ENCODE peak calls at places on chromosomes 4 and X, in four cellular contexts. One of them, this sample, is unnamed.

GRCh38 chrX:13897571-13897970 is 80.7 kb upstream of the GPM6B start:
- DNase-seq in activated CD4-positive, alpha-beta T cell treated with anti-CD3 and anti-CD28 coated beads for 24 hours: no peak
- DNase-seq in lower leg skin: no peak
- DNase-seq in HT1080: no peak
- DNase-seq in this sample: no peak

GRCh38 chrX:70454441-70455365 is 10.1 kb downstream of the DLG3 start:
- DNase-seq in lower leg skin: no peak
- DNase-seq in HT1080: peak; percentile 19
- DNase-seq in activated CD4-positive, alpha-beta T cell treated with anti-CD3 and anti-CD28 coated beads for 24 hours: peak; percentile 51
- DNase-seq in this sample: peak; percentile 82

GRCh38 chr4:180947421-180947820 is 1295.8 kb upstream of the TENM3 start:
- DNase-seq in lower leg skin: no peak
- DNase-seq in HT1080: peak; percentile 35
- DNase-seq in activated CD4-positive, alpha-beta T cell treated with anti-CD3 and anti-CD28 coated beads for 24 hours: no peak
- DNase-seq in this sample: no peak

GRCh38 chrX:19659929-19660328 is 144.6 kb upstream of the MAP3K15 start:
- DNase-seq in activated CD4-positive, alpha-beta T cell treated with anti-CD3 and anti-CD28 coated beads for 24 hours: no peak
- DNase-seq in lower leg skin: no peak
- DNase-seq in HT1080: no peak
- DNase-seq in this sample: no peak

GRCh38 chrX:1507511-1508463 is 29.2 kb downstream of the P2RY8 start:
- DNase-seq in lower leg skin: peak; percentile 82
- DNase-seq in activated CD4-positive, alpha-beta T cell treated with anti-CD3 and anti-CD28 coated beads for 24 hours: no peak
- DNase-seq in HT1080: no peak
- DNase-seq in this sample: no peak

GRCh38 chr4:109005523-109005922 is 242.7 kb upstream of the ETNPPL start:
- DNase-seq in HT1080: peak; percentile 77
- DNase-seq in lower leg skin: no peak
- DNase-seq in activated CD4-positive, alpha-beta T cell treated with anti-CD3 and anti-CD28 coated beads for 24 hours: no peak
- DNase-seq in this sample: no peak

GRCh38 chr4:41072021-41072777 is 142.1 kb downstream of the APBB2 start:
- DNase-seq in activated CD4-positive, alpha-beta T cell treated with anti-CD3 and anti-CD28 coated beads for 24 hours: no peak
- DNase-seq in HT1080: no peak
- DNase-seq in lower leg skin: no peak
- DNase-seq in this sample: no peak

GRCh38 chr4:108159845-108160244 is 8.9 kb downstream of the LEF1 start:
- DNase-seq in HT1080: no peak
- DNase-seq in activated CD4-positive, alpha-beta T cell treated with anti-CD3 and anti-CD28 coated beads for 24 hours: no peak
- DNase-seq in lower leg skin: no peak
- DNase-seq in this sample: no peak

GRCh38 chrX:133921764-133922389 is 63.5 kb downstream of the GPC3 start:
- DNase-seq in HT1080: peak; percentile 27
- DNase-seq in lower leg skin: no peak
- DNase-seq in activated CD4-positive, alpha-beta T cell treated with anti-CD3 and anti-CD28 coated beads for 24 hours: peak; percentile 11
- DNase-seq in this sample: no peak

GRCh38 chr4:120319230-120319761 is 252.6 kb upstream of the MAD2L1 start:
- DNase-seq in lower leg skin: no peak
- DNase-seq in HT1080: no peak
- DNase-seq in activated CD4-positive, alpha-beta T cell treated with anti-CD3 and anti-CD28 coated beads for 24 hours: no peak
- DNase-seq in this sample: no peak

GRCh38 chrX:110310896-110311295 is 7.0 kb downstream of the AMMECR1 start:
- DNase-seq in activated CD4-positive, alpha-beta T cell treated with anti-CD3 and anti-CD28 coated beads for 24 hours: no peak
- DNase-seq in lower leg skin: no peak
- DNase-seq in HT1080: no peak
- DNase-seq in this sample: no peak

GRCh38 chr4:105184316-105184988 is 37.8 kb downstream of the TET2 start:
- DNase-seq in lower leg skin: no peak
- DNase-seq in HT1080: no peak
- DNase-seq in activated CD4-positive, alpha-beta T cell treated with anti-CD3 and anti-CD28 coated beads for 24 hours: no peak
- DNase-seq in this sample: no peak

GRCh38 chr4:15303052-15303641 is 124.7 kb upstream of the C1QTNF7 start:
- DNase-seq in HT1080: peak; percentile 66
- DNase-seq in activated CD4-positive, alpha-beta T cell treated with anti-CD3 and anti-CD28 coated beads for 24 hours: no peak
- DNase-seq in lower leg skin: no peak
- DNase-seq in this sample: no peak

GRCh38 chrX:7225338-7225737 is 77.4 kb upstream of the PUDP start:
- DNase-seq in activated CD4-positive, alpha-beta T cell treated with anti-CD3 and anti-CD28 coated beads for 24 hours: no peak
- DNase-seq in lower leg skin: no peak
- DNase-seq in HT1080: no peak
- DNase-seq in this sample: no peak

GRCh38 chrX:2692221-2693122 is 1.4 kb downstream of the CD99 start:
- DNase-seq in lower leg skin: peak; percentile 90
- DNase-seq in HT1080: peak; percentile 39
- DNase-seq in activated CD4-positive, alpha-beta T cell treated with anti-CD3 and anti-CD28 coated beads for 24 hours: no peak
- DNase-seq in this sample: no peak

GRCh38 chrX:100994352-100995281 is 25.1 kb downstream of the ARL13A start:
- DNase-seq in lower leg skin: no peak
- DNase-seq in HT1080: peak; percentile 79
- DNase-seq in activated CD4-positive, alpha-beta T cell treated with anti-CD3 and anti-CD28 coated beads for 24 hours: no peak
- DNase-seq in this sample: no peak

GRCh38 chr4:138669479-138670165 is 346.0 kb upstream of the NOCT start:
- DNase-seq in lower leg skin: no peak
- DNase-seq in HT1080: peak; percentile 79
- DNase-seq in activated CD4-positive, alpha-beta T cell treated with anti-CD3 and anti-CD28 coated beads for 24 hours: no peak
- DNase-seq in this sample: no peak

GRCh38 chr4:10336471-10336870 is 120.8 kb downstream of the ZNF518B start:
- DNase-seq in HT1080: peak; percentile 75
- DNase-seq in lower leg skin: no peak
- DNase-seq in activated CD4-positive, alpha-beta T cell treated with anti-CD3 and anti-CD28 coated beads for 24 hours: no peak
- DNase-seq in this sample: no peak

GRCh38 chr4:69936566-69936965 is 5.7 kb downstream of the CSN1S1 start:
- DNase-seq in lower leg skin: no peak
- DNase-seq in HT1080: no peak
- DNase-seq in activated CD4-positive, alpha-beta T cell treated with anti-CD3 and anti-CD28 coated beads for 24 hours: no peak
- DNase-seq in this sample: no peak

GRCh38 chr4:184280591-184281071 is 63.0 kb upstream of the ENPP6 start:
- DNase-seq in lower leg skin: no peak
- DNase-seq in HT1080: no peak
- DNase-seq in activated CD4-positive, alpha-beta T cell treated with anti-CD3 and anti-CD28 coated beads for 24 hours: no peak
- DNase-seq in this sample: peak; percentile 63

GRCh38 chr4:53716011-53716410 is 124.7 kb upstream of the LNX1 start:
- DNase-seq in lower leg skin: no peak
- DNase-seq in HT1080: no peak
- DNase-seq in activated CD4-positive, alpha-beta T cell treated with anti-CD3 and anti-CD28 coated beads for 24 hours: no peak
- DNase-seq in this sample: no peak

GRCh38 chrX:45758319-45758718 is 557.6 kb upstream of the DIPK2B start:
- DNase-seq in activated CD4-positive, alpha-beta T cell treated with anti-CD3 and anti-CD28 coated beads for 24 hours: no peak
- DNase-seq in HT1080: peak; percentile 93
- DNase-seq in lower leg skin: no peak
- DNase-seq in this sample: no peak

GRCh38 chr4:143586080-143586479 is 72.6 kb downstream of the SMARCA5 start:
- DNase-seq in HT1080: no peak
- DNase-seq in activated CD4-positive, alpha-beta T cell treated with anti-CD3 and anti-CD28 coated beads for 24 hours: no peak
- DNase-seq in lower leg skin: no peak
- DNase-seq in this sample: no peak

GRCh38 chr4:165440415-165440882 is 61.6 kb downstream of the CPE start:
- DNase-seq in HT1080: peak; percentile 93
- DNase-seq in lower leg skin: no peak
- DNase-seq in activated CD4-positive, alpha-beta T cell treated with anti-CD3 and anti-CD28 coated beads for 24 hours: no peak
- DNase-seq in this sample: no peak

This sample was measured in stimulated activated effector memory CD8-positive, alpha-beta T cell treated with anti-CD3 and anti-CD28 coated beads, Interleukin-12 subunit alpha, Interleukin-12 subunit beta, amount 100 ng/mL, for 72 hours.